ENCODE peak calls at places on chromosomes 6 and 20, in nine cellular contexts. O is IMR-90; Y is left lung; N is fibroblast of the aortic adventitia; H is nephron progenitor cell; U is epithelial cell of esophagus; R is CD8-positive, alpha-beta T cell; T is uterus; Z is AG10803. M is an unnamed sample.

GRCh38 chr20:19699132-19699971 is 58.7 kb upstream of the RIN2 start:
- DNase-seq in O (peak), Y (no peak), N (peak), H (no peak), U (peak), R (no peak), T (no peak), Z (peak), M (peak)

GRCh38 chr6:147693185-147693584 is 184.7 kb downstream of the SAMD5 start:
- DNase-seq in O (no peak), Y (no peak), N (no peak), H (no peak), U (no peak), R (no peak), T (no peak), Z (no peak), M (no peak)

GRCh38 chr6:103797738-103798137 is 1062.0 kb downstream of the HACE1 start:
- DNase-seq in O (no peak), Y (no peak), N (peak), H (no peak), U (peak), R (no peak), T (no peak), Z (no peak), M (peak)

GRCh38 chr6:108876929-108877775 is 28.9 kb downstream of the ARMC2 start:
- DNase-seq in O (peak), Y (no peak), N (peak), H (no peak), U (peak), R (no peak), T (peak), Z (peak), M (no peak)

GRCh38 chr6:168088161-168089106 is 9.4 kb upstream of the FRMD1 start:
- DNase-seq in O (peak), Y (peak), N (peak), H (peak), U (no peak), R (no peak), T (peak), Z (peak), M (no peak)

GRCh38 chr20:5114403-5114802 is 5.4 kb downstream of the PCNA start:
- DNase-seq in O (no peak), Y (no peak), N (no peak), H (no peak), U (no peak), R (no peak), T (no peak), Z (no peak), M (no peak)

GRCh38 chr20:62734881-62735280 is 26.2 kb downstream of the NTSR1 start:
- DNase-seq in O (no peak), Y (peak), N (no peak), H (no peak), U (no peak), R (no peak), T (no peak), Z (no peak), M (no peak)

GRCh38 chr6:128954308-128955043 is 71.5 kb downstream of the LAMA2 start:
- DNase-seq in O (no peak), Y (no peak), N (peak), H (no peak), U (no peak), R (no peak), T (no peak), Z (no peak), M (no peak)

GRCh38 chr6:83984411-83984810 is 49.2 kb upstream of the MRAP2 start:
- DNase-seq in O (no peak), Y (no peak), N (no peak), H (no peak), U (no peak), R (no peak), T (no peak), Z (no peak), M (no peak)

GRCh38 chr6:83985715-83986114 is 47.9 kb upstream of the MRAP2 start:
- DNase-seq in O (no peak), Y (no peak), N (no peak), H (no peak), U (no peak), R (no peak), T (no peak), Z (no peak), M (no peak)

DNA sequence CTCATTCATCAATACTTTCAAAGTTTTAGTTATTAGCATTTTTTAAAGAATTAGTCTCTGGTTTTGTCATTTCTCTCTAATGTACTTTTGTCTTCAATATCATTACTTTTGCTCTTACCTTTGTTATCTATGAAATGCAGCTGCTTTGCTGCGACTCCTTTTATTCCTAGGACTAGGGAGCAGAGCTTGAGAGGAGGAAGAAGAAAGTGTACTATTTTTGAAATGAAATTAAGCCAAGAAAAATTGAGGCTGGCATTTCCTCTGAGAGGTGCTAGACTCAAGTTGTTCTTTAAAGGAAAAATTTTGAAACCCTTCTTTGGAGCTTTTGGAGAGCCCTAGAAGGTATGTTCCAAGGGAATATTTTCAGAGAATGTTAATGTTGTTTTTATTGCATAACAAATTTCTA is 48.3 kb upstream of the MRAP2 start:
- DNase-seq in O (no peak), Y (no peak), N (no peak), H (no peak), U (no peak), R (no peak), T (no peak), Z (no peak), M (no peak)
- TF ChIP-seq CTCF in O (no peak), Y (no peak), N (no peak), H (no peak), U (no peak), R (no peak), T (no peak), Z (no peak), M (no peak)

GRCh38 chr6:32252326-32253009 is 28.6 kb upstream of the NOTCH4 start:
- DNase-seq in O (no peak), Y (no peak), N (no peak), H (no peak), U (no peak), R (no peak), T (no peak), Z (no peak), M (no peak)

GRCh38 chr6:32254761-32255211 is 30.9 kb upstream of the NOTCH4 start:
- DNase-seq in O (no peak), Y (no peak), N (no peak), H (peak), U (no peak), R (no peak), T (no peak), Z (no peak), M (no peak)

GRCh38 chr6:32255212-32256153 is 31.6 kb upstream of the NOTCH4 start:
- DNase-seq in O (peak), Y (peak), N (peak), H (peak), U (peak), R (peak), T (peak), Z (peak), M (peak)
- TF ChIP-seq CTCF in O (peak), Y (peak), N (peak), H (peak), U (peak), R (peak), T (peak), Z (peak), M (peak)

GRCh38 chr6:160519603-160520042 is 144.5 kb downstream of the LPA start:
- DNase-seq in O (no peak), Y (no peak), N (no peak), H (no peak), U (peak), R (no peak), T (no peak), Z (no peak), M (peak)
- TF ChIP-seq CTCF in O (peak), Y (peak), N (peak), H (peak), U (peak), R (no peak), T (peak), Z (peak), M (peak)

GRCh38 chr6:107692351-107692750 is 131.8 kb downstream of the SCML4 start:
- DNase-seq in O (peak), Y (no peak), N (peak), H (no peak), U (peak), R (no peak), T (no peak), Z (peak), M (no peak)
- TF ChIP-seq CTCF in O (no peak), Y (no peak), N (no peak), H (no peak), U (no peak), R (no peak), T (no peak), Z (no peak), M (no peak)

DNA sequence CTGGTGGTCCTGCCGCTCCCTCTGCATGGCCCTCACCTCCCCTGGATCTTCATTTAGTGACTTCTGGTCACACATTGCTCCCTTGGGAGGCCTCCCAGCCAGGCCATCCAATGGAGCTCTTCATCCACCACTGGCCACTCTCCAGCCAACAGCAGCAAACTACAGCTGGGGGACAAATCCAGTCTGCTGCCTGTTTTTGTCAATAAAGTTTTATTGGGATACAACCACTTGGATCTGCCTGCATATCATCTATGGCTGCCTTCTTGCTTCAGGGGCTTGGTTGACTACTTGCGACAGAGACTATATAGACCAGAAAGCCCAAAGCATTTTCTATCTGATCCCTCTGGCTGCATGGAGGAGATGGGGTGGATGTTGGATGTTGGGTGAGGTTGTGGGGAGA is 156.6 kb upstream of the SULF2 start:
- DNase-seq in O (no peak), Y (no peak), N (no peak), H (no peak), U (no peak), R (no peak), T (no peak), Z (no peak), M (no peak)
- TF ChIP-seq CTCF in O (no peak), Y (no peak), N (no peak), H (no peak), U (no peak), R (no peak), T (no peak), Z (no peak), M (no peak)

GRCh38 chr20:34834459-34834893 is 9.0 kb upstream of the NCOA6 start:
- DNase-seq in O (peak), Y (no peak), N (peak), H (no peak), U (peak), R (no peak), T (no peak), Z (peak), M (peak)
- TF ChIP-seq CTCF in O (peak), Y (no peak), N (peak), H (peak), U (peak), R (peak), T (peak), Z (peak), M (peak)

GRCh38 chr6:5749016-5749665 is 257.6 kb downstream of the NRN1 start:
- DNase-seq in O (no peak), Y (no peak), N (no peak), H (no peak), U (no peak), R (no peak), T (no peak), Z (no peak), M (no peak)

GRCh38 chr6:5745081-5745480 is 261.6 kb downstream of the NRN1 start:
- DNase-seq in O (no peak), Y (no peak), N (no peak), H (no peak), U (no peak), R (no peak), T (no peak), Z (no peak), M (no peak)

GRCh38 chr6:5744497-5744896 is 262.2 kb downstream of the NRN1 start:
- DNase-seq in O (no peak), Y (no peak), N (no peak), H (no peak), U (no peak), R (no peak), T (no peak), Z (no peak), M (no peak)

GRCh38 chr6:5747379-5747778 is 259.3 kb downstream of the NRN1 start:
- DNase-seq in O (no peak), Y (no peak), N (no peak), H (no peak), U (no peak), R (no peak), T (no peak), Z (no peak), M (no peak)

DNA sequence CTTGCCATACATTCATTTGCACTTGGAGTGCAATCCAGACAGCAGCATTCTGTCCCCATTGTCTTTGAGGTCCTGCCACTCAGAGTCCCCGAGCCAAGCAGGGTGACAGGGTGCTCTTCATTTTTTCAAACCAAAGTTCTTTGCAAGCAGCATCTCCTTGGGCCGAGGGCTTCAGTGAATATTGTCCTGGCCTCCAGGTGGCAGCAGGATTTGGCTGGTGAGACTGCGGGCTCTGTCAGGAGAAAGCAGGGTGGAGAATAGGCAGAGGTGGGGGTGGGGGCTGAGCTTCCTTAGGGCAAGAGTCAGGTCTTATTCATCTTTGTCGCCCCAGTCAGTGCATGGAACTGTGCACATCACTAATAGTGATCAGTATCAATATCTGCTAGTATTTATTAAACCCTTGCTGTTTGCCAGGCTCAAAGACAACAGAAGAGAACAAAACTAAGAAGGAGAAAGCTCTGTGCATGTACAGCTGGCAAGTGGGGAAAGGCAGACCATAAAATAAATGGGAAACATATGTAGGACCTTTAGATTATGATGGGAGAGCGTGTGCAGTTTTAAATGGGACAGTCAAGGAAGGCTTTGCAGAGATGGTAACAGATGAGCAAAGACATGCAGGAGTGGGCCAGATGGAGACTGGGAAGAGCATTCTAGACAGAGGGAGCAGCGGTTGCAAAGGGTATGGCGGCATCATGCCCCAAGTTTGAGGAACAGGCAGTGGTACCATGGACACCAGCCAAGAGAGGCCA is 260.2 kb downstream of the NRN1 start:
- DNase-seq in O (no peak), Y (no peak), N (no peak), H (peak), U (peak), R (no peak), T (no peak), Z (peak), M (peak)
- TF ChIP-seq CTCF in O (no peak), Y (no peak), N (peak), H (no peak), U (peak), R (no peak), T (no peak), Z (peak), M (peak)

GRCh38 chr6:127538750-127539264 is 19.7 kb upstream of the MTCL3 start:
- DNase-seq in O (no peak), Y (no peak), N (no peak), H (no peak), U (no peak), R (no peak), T (no peak), Z (no peak), M (no peak)

DNA sequence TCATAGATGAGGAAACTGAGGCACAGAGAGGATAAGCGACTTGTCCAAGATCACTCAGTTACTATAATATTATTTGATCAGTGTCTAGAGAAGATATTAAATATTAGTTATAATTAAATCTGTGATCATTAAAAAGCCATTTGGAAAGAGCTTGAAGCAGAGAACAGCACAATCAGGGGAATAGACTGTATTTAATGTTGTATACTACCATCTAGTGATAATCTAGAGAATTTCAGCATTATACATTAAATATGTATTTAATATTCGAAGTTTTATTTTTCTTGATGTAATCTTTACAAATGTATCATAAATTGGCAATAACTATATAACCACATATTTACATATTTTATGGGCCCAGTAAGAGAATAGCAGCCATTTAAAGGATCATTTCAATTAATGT is 20.2 kb upstream of the MTCL3 start:
- DNase-seq in O (peak), Y (no peak), N (peak), H (no peak), U (peak), R (no peak), T (no peak), Z (peak), M (peak)
- TF ChIP-seq CTCF in O (peak), Y (peak), N (peak), H (no peak), U (peak), R (peak), T (peak), Z (peak), M (no peak)

M was measured in bronchial epithelial cell.